ENCODE peak calls at places on chromosome 1, in seven cellular contexts. K is ovary, I is suprapubic skin, M is tibial nerve, N is A549, R is H1, T is transverse colon. A is an unnamed sample.

GRCh38 chr1:244513493-244513892 is 52.4 kb downstream of the CATSPERE start:
- DNase-seq in N (no peak), I (no peak), T (no peak), K (no peak), M (no peak), R (no peak), A (no peak)

GRCh38 chr1:219188331-219188803 is 14.7 kb downstream of the LYPLAL1 start:
- DNase-seq in M (no peak), T (no peak), I (no peak), K (no peak), N (no peak), R (no peak), A (no peak)

GRCh38 chr1:202090994-202091393 is 31.7 kb upstream of the GPR37L1 start:
- DNase-seq in I (no peak), M (no peak), N (no peak), T (no peak), R (no peak), K (no peak), A (no peak)

GRCh38 chr1:241408170-241408569 is 51.2 kb upstream of the RGS7 start:
- DNase-seq in R (no peak), M (no peak), I (no peak), N (no peak), T (no peak), K (no peak), A (no peak)

GRCh38 chr1:224769987-224770693 is 154.0 kb downstream of the CNIH3 start:
- DNase-seq in N (no peak), M (no peak), T (no peak), I (no peak), R (no peak), K (no peak), A (no peak)

GRCh38 chr1:71088645-71089287 is 7.9 kb upstream of the ZRANB2 start:
- DNase-seq in N (no peak), M (no peak), K (no peak), R (no peak), T (peak; percentile 45), I (no peak), A (no peak)

GRCh38 chr1:85283475-85284199 is 7.2 kb upstream of the BCL10 start:
- DNase-seq in M (no peak), N (no peak), T (peak; percentile 75), I (no peak), R (no peak), K (no peak), A (peak; percentile 50)

GRCh38 chr1:199272690-199273089 is 633.9 kb downstream of the PTPRC start:
- DNase-seq in N (peak; percentile 12), I (no peak), K (no peak), R (no peak), M (no peak), T (no peak), A (peak; percentile 61)

GRCh38 chr1:180773210-180773865 is 139.4 kb upstream of the KIAA1614 start:
- DNase-seq in K (no peak), R (no peak), I (no peak), T (no peak), M (no peak), N (peak; percentile 15), A (no peak)

DNA sequence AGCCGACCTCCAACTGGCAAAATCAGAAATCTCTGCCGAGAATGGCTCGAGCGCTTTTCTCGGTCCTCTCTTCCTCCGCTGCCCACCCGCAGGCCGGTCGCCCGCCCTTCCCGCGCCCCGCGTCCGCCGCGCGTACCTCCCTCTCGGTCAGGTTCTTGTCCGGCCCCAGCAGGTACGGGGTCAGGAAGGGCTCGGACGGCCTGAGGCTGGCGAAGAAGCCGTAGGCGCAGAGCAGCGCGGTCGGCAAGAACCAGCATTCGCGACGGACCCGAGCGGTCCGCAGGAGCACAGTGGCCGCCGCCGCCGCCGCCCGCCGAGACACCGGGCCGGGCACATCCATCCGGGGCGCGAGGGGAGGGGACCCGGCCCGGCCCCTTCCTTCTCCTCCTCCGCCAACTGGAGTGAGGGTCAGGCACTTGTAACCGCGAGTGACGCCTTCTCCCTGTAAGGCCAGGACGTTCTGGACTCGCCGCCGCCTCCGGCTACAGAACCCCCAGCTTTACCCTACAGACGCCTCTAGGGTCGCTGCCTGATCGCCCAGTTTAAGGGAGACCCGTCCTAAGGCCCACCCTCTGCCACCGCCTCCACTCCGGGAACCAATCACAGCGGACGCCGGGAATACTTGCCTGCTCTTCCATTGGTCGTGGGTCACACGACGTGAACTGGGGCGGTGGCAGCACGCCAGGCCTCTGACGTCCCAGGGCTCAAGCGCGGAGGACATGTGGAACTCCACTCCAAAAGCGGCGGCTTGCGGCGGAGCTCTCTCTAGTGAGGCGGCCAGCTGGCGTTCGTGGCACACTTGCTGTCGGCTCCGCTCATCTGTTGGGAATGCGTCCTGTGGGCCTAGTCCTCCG is at the start of gene SLC19A2:
- DNase-seq in R (peak; percentile 90), T (peak; percentile 100), N (peak; percentile 99), I (peak; percentile 100), M (peak; percentile 99), K (peak; percentile 100), A (peak; percentile 100)
- TF ChIP-seq EP300 in R (no peak), T (peak; percentile 99), N (no peak), I (peak; percentile 94), M (peak; percentile 99), K (peak; percentile 85), A (no peak)

GRCh38 chr1:91499346-91499745 is 1.3 kb upstream of the CDC7 start:
- DNase-seq in K (no peak), M (no peak), I (no peak), R (no peak), N (no peak), T (no peak), A (no peak)

GRCh38 chr1:91502138-91502881 is 1.7 kb downstream of the CDC7 start:
- DNase-seq in K (no peak), I (no peak), N (no peak), R (no peak), M (no peak), T (no peak), A (no peak)

GRCh38 chr1:91501527-91501859 is 842 bp downstream of the CDC7 start:
- DNase-seq in K (no peak), M (no peak), R (no peak), I (no peak), N (peak; percentile 28), T (no peak), A (no peak)

GRCh38 chr1:91499904-91500755 is 521 bp upstream of the CDC7 start:
- DNase-seq in I (no peak), R (no peak), T (no peak), M (no peak), N (no peak), K (no peak), A (no peak)

DNA sequence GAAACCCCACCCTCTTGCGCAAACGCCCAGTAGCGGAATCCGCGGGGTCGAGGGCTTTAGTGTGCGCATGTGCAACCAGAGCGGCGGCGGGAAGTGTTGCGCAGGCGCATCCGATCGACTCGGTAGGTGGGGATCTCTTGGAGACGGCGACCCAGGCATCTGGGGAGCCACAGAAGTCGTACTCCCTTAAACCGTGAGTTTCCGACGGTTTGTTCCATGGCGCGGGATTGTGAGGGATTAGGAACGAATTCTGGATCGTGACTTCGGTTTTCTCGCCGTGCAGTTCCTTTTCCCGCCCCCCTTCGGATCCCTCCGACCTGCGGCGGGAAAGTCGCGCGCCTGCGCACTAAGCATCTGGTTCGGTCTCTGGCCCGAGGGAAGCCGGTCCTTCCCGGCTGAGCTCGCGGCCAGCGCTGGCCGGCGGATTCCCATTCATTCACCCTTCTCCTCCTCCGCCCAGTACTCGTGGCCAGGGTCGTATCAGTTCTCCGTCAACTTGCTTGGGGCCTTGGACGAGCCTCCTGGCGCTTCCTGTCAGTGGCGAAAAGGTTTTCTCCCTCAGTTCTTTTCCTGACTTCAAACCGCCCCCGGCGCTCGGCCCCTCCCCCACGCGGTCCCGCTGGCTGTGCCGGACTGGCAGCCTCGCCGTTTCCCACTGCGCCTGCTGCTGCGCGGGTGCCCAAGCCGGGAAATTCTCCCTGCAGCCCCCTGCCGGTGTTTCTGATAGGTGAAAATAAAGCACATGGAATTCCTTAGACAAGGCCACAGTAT is at the start of gene CDC7:
- DNase-seq in T (peak; percentile 91), R (peak; percentile 94), N (peak; percentile 67), I (peak; percentile 95), K (peak; percentile 96), M (peak; percentile 90), A (peak; percentile 91)
- TF ChIP-seq EP300 in T (no peak), R (no peak), N (no peak), I (no peak), K (no peak), M (peak; percentile 51), A (no peak)

DNA sequence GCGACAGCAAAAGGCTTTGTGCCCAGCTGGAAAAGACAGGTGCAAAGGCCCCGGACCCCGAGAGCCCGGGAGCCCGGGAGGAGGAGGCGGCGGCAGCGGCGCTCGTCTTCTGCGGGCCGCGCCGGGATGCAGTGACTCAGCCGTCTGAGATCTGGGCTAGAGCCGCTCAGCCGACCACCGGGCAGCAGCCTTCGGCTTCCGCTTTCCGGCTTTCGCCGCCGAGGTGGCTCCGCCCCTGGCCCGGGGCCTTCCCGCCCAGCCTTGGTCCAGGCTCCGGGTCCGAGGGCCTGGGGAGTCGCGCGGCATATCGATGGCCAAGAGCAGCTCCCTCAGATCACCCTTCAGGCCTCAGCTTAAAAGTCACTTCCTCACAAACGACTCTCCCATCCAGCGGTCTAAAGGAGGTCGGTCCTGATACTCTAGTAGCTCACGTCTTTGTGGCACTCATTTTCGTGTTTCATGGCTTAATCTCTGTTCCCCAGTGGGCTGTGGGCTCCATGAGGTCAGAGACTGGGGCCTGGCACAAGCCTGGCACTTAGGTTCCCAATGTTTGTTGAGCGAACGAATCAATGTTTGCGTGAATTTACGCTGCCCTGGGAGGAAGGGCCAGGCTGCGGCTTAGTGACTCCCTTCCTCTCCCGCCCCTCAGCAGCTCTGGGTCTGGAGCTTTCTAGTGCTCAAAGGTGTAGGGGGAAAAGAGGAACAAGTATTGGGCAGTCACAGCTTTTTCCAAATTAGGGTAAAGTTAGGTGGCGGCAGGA is at the start of gene PHTF1:
- DNase-seq in R (peak; percentile 85), T (peak; percentile 75), K (peak; percentile 72), I (peak; percentile 83), N (peak; percentile 47), M (peak; percentile 42), A (peak; percentile 95)
- TF ChIP-seq EP300 in R (no peak), T (no peak), K (no peak), I (no peak), N (no peak), M (no peak), A (no peak)

GRCh38 chr1:12601690-12602632 is 16.0 kb downstream of the DHRS3 start:
- DNase-seq in T (no peak), I (no peak), K (no peak), N (no peak), R (no peak), M (no peak), A (no peak)

GRCh38 chr1:12599657-12600056 is 18.4 kb downstream of the DHRS3 start:
- DNase-seq in I (no peak), T (no peak), R (no peak), M (no peak), K (no peak), N (no peak), A (no peak)

GRCh38 chr1:12598914-12599463 is 19.0 kb downstream of the DHRS3 start:
- DNase-seq in M (no peak), K (no peak), I (no peak), T (no peak), R (no peak), N (no peak), A (no peak)

GRCh38 chr1:12600880-12601633 is 17.0 kb downstream of the DHRS3 start:
- DNase-seq in R (peak; percentile 81), T (peak; percentile 68), M (no peak), N (peak; percentile 47), I (no peak), K (no peak), A (peak; percentile 47)

DNA sequence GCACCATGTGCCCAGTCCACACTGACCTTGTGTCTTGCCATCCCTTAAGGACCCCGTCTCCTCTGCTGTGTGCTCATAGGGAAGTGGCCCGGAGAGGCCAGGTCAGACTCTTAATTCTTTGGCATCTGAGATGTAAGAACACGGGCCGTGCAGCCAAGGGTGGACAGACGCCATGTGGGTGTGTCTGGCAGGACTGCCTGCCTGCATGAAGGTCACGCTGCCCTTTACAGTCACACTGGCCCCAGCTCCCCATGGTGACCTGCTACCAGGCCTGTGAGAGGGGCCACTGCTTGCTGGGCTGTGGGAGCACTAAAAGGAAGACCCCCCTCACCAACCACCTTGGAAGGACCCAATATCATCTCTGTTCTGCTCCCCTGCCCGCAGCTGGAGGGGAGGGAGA is 17.7 kb downstream of the DHRS3 start:
- DNase-seq in N (no peak), R (no peak), I (no peak), M (peak; percentile 55), K (peak; percentile 61), T (no peak), A (peak; percentile 36)
- TF ChIP-seq EP300 in N (no peak), R (no peak), I (no peak), M (no peak), K (no peak), T (no peak), A (no peak)

A was measured in upper lobe of left lung.